ENCODE peak calls at places on chromosomes 13 and 19, in four cellular contexts. M is CD8-positive, alpha-beta memory T cell; E is Peyer's patch; D is mesendoderm. B is an unnamed sample. For H3K27me3, the result is how much of the 10 kb centered on the place peaks cover.

GRCh38 chr13:99812611-99813010 is 159.0 kb downstream of the ZIC5 start:
- DNase-seq in M (no peak), E (no peak), D (peak), B (no peak)

GRCh38 chr13:113091891-113092775 is 13.5 kb upstream of the F7 start:
- DNase-seq in M (no peak), E (no peak), D (no peak), B (no peak)

GRCh38 chr13:24306632-24307031 is 2.7 kb upstream of the C1QTNF9 start:
- DNase-seq in M (no peak), E (no peak), D (no peak), B (no peak)

GRCh38 chr13:105969761-105970160 is 565.7 kb downstream of the EFNB2 start:
- DNase-seq in M (no peak), E (no peak), D (no peak), B (peak)

GRCh38 chr19:28746486-28746885 is 466.5 kb downstream of the UQCRFS1 start:
- DNase-seq in M (no peak), E (no peak), D (no peak), B (no peak)

GRCh38 chr13:28401303-28402056 is 93.4 kb downstream of the FLT1 start:
- DNase-seq in M (no peak), E (no peak), D (no peak), B (no peak)

GRCh38 chr13:112055417-112056206 is 11.3 kb upstream of the SOX1 start:
- DNase-seq in M (no peak), E (no peak), D (no peak), B (no peak)

GRCh38 chr13:81676008-81676407 is 1335.1 kb upstream of the SPRY2 start:
- DNase-seq in M (no peak), E (no peak), D (no peak), B (no peak)

GRCh38 chr19:4506449-4507149 is 11.7 kb downstream of the PLIN4 start:
- DNase-seq in M (no peak), E (no peak), D (no peak), B (no peak)

GRCh38 chr13:94813920-94814500 is 101.7 kb upstream of the SOX21 start:
- DNase-seq in M (no peak), E (no peak), D (no peak), B (no peak)

GRCh38 chr13:26024558-26024957 is 27.3 kb downstream of the SHISA2 start:
- DNase-seq in M (no peak), E (no peak), D (no peak), B (no peak)

GRCh38 chr19:18814063-18814462 is 17.7 kb upstream of the UPF1 start:
- DNase-seq in M (no peak), E (no peak), D (no peak), B (no peak)

GRCh38 chr13:43023244-43023931 is at the start of gene DNAJC15:
- DNase-seq in M (peak), E (peak), D (peak), B (peak)

GRCh38 chr13:57114945-57115344 is 25.8 kb upstream of the PRR20A start:
- DNase-seq in M (no peak), E (no peak), D (no peak), B (no peak)

GRCh38 chr19:2103308-2103707 is 6.6 kb downstream of the IZUMO4 start:
- DNase-seq in M (no peak), E (no peak), D (no peak), B (no peak)

GRCh38 chr13:99191336-99191899 is 9.2 kb upstream of the UBAC2 start:
- DNase-seq in M (no peak), E (no peak), D (no peak), B (no peak)

GRCh38 chr19:16325671-16326400 is 1.2 kb downstream of the KLF2 start:
- DNase-seq in M (peak), E (peak), D (peak), B (no peak)

GRCh38 chr13:32168136-32168535 is 136.6 kb downstream of the FRY start:
- DNase-seq in M (no peak), E (no peak), D (no peak), B (no peak)

GRCh38 chr13:26926371-26926770 is 165.8 kb upstream of the GPR12 start:
- DNase-seq in M (no peak), E (no peak), D (no peak), B (no peak)

GRCh38 chr13:50085063-50085462 is 69.8 kb downstream of the KCNRG start:
- DNase-seq in M (peak), E (no peak), D (peak), B (peak)

GRCh38 chr19:16599655-16600346 is 27.6 kb upstream of the SLC35E1 start:
- DNase-seq in M (no peak), E (no peak), D (no peak), B (no peak)

GRCh38 chr19:38796154-38796553 is 7.2 kb downstream of the LGALS7B start:
- DNase-seq in M (no peak), E (no peak), D (no peak), B (no peak)

GRCh38 chr13:66503890-66504289 is 726.2 kb downstream of the PCDH9 start:
- DNase-seq in M (no peak), E (no peak), D (peak), B (no peak)

GRCh38 chr13:79457948-79458347 is 23.0 kb upstream of the NDFIP2 start:
- DNase-seq in M (no peak), E (no peak), D (peak), B (no peak)

GRCh38 chr19:3518231-3518630 is 12.1 kb downstream of the FZR1 start:
- DNase-seq in M (no peak), E (no peak), D (no peak), B (no peak)

GRCh38 chr19:56404705-56405056 is 549 bp downstream of the ZNF583 start:
- DNase-seq in M (no peak), E (no peak), D (no peak), B (no peak)

GRCh38 chr13:31848621-31849020 is 109.3 kb downstream of the RXFP2 start:
- DNase-seq in M (no peak), E (no peak), D (no peak), B (no peak)

GRCh38 chr13:50241479-50241878 is 226.2 kb downstream of the KCNRG start:
- DNase-seq in M (no peak), E (no peak), D (no peak), B (no peak)

GRCh38 chr19:7699422-7700127 is 2.4 kb downstream of the FCER2 start:
- DNase-seq in M (no peak), E (no peak), D (peak), B (no peak)
- H3K27me3 ChIP-seq in M (under half), E (under half), D (under half), B (under half)

GRCh38 chr19:46402725-46403124 is 10.6 kb downstream of the CCDC8 start:
- DNase-seq in M (no peak), E (no peak), D (no peak), B (no peak)

GRCh38 chr19:46408611-46409039 is 4.7 kb downstream of the CCDC8 start:
- DNase-seq in M (no peak), E (peak), D (peak), B (no peak)

GRCh38 chr19:46407891-46408426 is 5.4 kb downstream of the CCDC8 start:
- DNase-seq in M (no peak), E (no peak), D (no peak), B (no peak)

GRCh38 chr19:46404884-46405658 is 8.3 kb downstream of the CCDC8 start:
- DNase-seq in M (no peak), E (no peak), D (peak), B (no peak)

GRCh38 chr19:46404039-46404883 is 9.1 kb downstream of the CCDC8 start:
- DNase-seq in M (no peak), E (peak), D (peak), B (peak)
- H3K27me3 ChIP-seq in M (under half), E (under half), D (under half), B (under half)

GRCh38 chr13:21225082-21225481 is 48.6 kb downstream of the MRPL57 start:
- DNase-seq in M (no peak), E (no peak), D (no peak), B (no peak)
- H3K27me3 ChIP-seq in M (under half), E (under half), D (under half), B (under half)

DNA sequence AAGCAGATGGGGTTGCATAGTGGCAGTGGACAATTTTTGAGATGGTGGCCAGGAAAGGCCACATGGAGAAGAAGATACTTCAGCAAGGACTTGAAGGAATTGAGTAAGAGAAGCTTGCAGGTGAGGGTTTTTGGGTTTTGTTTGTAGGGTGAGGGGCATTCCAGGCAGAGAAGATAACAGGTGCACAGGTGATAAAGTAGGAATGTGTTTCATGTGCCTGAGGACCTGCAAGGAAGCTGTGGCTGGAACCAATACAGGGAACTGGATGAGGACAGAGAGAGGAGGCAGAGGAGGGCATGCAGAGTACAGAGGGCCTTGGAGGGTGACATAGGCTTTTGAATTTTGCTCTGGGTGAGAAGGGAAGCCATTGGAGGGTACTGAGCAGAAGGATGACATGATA is 314.5 kb downstream of the KLF12 start:
- DNase-seq in M (no peak), E (no peak), D (peak), B (no peak)
- H3K27me3 ChIP-seq in M (under half), E (under half), D (under half), B (under half)

DNA sequence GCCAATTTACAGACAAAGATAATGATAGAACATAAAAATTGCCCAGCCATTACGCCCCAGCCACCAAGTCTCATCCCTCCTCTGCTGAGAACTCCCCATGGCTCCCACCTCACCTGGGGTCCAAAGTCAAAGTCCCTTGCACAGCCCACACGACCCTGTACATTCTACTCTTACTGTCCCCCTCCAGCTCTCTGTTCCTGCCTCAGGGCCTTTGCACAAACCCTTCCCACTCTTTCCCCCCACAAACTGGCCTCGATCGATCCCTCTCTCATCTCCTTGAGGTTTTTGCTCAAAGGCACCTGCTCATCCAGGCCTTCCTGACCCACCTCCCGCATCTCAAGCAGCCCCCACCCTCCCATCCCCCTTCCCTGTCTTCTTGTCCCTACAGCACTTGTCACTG is 1.3 kb downstream of the DOCK6 start:
- DNase-seq in M (no peak), E (no peak), D (no peak), B (no peak)
- H3K27me3 ChIP-seq in M (under half), E (under half), D (under half), B (under half)

GRCh38 chr19:30226464-30227070 is 145.6 kb upstream of the ZNF536 start:
- DNase-seq in M (no peak), E (no peak), D (peak), B (no peak)
- H3K27me3 ChIP-seq in M (under half), E (under half), D (under half), B (under half)

DNA sequence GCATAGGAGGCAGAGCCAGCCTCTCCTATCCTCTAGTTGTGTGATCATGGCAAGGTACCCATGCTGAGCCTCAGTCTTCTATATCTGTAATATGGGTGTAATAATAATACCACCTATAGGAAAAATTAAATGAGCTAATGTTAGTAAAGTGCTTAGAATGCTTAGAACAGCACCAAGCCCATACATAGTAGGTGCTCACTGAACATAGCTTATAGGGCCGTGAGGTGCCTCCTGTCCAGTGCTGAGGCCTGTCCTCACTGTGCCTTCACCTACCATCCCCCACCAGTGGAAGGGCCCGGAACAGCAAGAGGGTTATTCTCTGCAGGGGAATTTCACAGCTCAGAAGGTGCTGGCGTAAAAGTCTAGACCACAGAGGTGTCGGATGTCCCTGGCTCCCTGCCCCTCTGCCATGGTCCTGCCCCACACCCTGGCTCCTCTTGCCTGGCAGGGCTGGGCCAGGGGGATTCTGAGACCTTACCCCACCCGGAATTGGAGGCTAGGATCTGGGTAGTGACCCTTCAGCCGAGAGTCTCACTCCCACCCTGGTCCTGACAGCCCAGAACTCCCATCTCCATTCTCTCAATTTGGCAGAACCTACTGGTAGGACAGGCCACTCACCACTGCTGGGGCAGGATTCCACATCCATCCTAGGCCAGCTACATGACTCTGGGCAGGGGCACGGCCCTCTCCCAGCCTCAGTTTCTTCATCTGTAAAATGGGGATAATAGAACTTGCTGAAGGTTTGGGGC is 2.2 kb upstream of the SCN1B start:
- DNase-seq in M (no peak), E (no peak), D (peak), B (no peak)
- H3K27me3 ChIP-seq in M (under half), E (under half), D (under half), B (under half)

DNA sequence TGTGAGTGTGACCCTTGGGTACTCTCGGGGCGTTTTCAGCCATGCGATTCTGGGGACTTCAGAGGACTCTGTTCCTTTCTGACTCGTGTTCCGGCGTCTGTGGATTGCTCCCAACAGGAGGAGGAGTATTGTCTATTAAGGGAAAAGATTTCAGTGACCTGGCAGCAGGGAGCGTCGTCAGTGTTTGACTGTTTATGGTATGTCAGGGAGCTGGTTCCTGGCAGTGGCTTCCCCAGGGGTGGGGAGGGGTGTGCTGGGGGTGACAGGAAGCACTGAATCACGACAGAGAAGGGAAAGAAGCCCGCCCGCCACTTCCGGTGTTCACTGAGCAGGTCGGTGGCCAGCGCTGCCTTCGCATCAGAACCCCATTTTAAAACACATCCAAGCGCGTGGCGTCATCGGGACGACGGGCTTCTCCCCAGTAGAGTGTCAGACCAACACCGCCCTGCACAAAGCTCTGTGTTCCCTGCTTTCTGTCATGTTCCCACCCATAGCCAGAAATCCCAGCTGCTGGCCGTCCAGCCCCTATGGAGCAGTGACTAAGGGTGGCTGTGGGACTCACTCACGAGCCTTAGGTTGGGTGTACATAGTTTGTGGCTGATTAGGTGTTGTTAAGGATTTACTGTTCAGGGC is 33.8 kb downstream of the COL4A2 start:
- DNase-seq in M (peak), E (peak), D (peak), B (no peak)
- H3K27me3 ChIP-seq in M (under half), E (under half), D (under half), B (under half)

B was measured in small intestine.